ENCODE peak calls at places on chromosome 17, in nine cellular contexts. I is lower lobe of right lung; H is endodermal cell; W is pancreas; B is ascending aorta; F is tibial nerve; D is AG04450; A is GM23248; G is CD4-positive, alpha-beta T cell. X is an unnamed sample. For H3K9me3, the result is how much of the 10 kb centered on the place peaks cover.

GRCh38 chr17:58531661-58532554 is 17.5 kb upstream of the MTMR4 start:
- DNase-seq in I (peak), A (peak), D (no peak), W (peak), B (no peak), F (no peak), H (peak), G (peak), X (peak)

GRCh38 chr17:57956311-57957119 is 1.3 kb upstream of the CUEDC1 start:
- DNase-seq in A (no peak), W (peak), F (no peak), I (no peak), H (peak), D (no peak), B (no peak), G (peak), X (peak)

GRCh38 chr17:79022507-79022991 is 1.4 kb upstream of the C1QTNF1 start:
- DNase-seq in I (peak), D (no peak), W (no peak), B (no peak), A (no peak), H (peak), F (peak), G (no peak), X (no peak)

GRCh38 chr17:290626-291025 is 62.0 kb downstream of the RPH3AL start:
- DNase-seq in G (no peak), W (peak), I (peak), A (no peak), B (no peak), H (no peak), D (no peak), F (peak), X (no peak)

GRCh38 chr17:58399974-58400373 is 17.4 kb downstream of the RNF43 start:
- DNase-seq in D (no peak), F (no peak), A (no peak), W (no peak), H (no peak), G (no peak), I (no peak), B (no peak), X (no peak)

GRCh38 chr17:76414334-76415295 is 30.2 kb downstream of the SPHK1 start:
- DNase-seq in W (peak), I (no peak), D (no peak), F (peak), G (no peak), A (peak), B (no peak), H (no peak), X (no peak)

GRCh38 chr17:74354123-74354522 is 7.5 kb downstream of the BTBD17 start:
- DNase-seq in F (no peak), B (no peak), W (no peak), A (peak), H (peak), G (peak), I (no peak), D (no peak), X (peak)

GRCh38 chr17:1718362-1719165 is 5.9 kb upstream of the WDR81 start:
- DNase-seq in H (peak), G (no peak), B (no peak), W (peak), F (no peak), I (no peak), D (no peak), A (no peak), X (no peak)

DNA sequence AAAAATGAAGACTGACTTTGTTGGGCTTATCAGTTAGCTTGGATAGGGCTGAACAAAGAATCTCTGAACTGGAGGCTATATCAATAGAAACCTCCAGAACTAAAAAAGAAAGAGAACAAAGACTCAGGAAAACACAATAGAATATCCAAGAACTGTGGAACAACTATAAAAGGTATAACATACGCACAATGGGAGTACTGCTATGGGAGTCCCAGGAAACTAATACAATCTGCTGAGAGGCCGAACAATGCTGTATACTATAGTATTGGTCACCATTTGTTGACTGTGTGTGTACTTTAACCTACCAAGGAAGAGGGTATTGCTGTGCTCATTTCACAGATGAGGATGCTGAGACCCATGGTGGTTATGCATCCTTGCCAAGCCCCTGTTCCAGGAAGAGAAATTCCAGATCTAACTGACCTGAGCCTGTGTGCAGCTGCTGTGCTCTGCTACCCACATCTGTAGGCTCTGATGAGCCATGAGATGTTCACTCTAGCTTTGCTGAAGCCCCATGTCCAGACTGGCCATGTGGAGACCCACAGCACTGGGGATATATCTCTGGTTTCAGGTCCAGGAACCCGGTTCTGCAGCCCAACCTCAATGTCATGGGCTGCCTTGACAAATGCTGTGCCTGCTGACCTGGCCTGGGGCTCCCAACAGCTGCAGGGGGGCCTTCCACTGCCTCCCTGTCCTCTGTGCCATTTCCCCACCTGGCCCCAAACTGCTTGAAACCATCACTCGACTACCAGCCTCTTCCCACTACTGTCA is 254.3 kb upstream of the TNRC6C start:
- DNase-seq in A (no peak), F (no peak), I (no peak), B (no peak), W (no peak), G (no peak), D (no peak), H (peak), X (no peak)
- H3K9me3 ChIP-seq in A (under half), F (under half), I (under half), B (under half), W (under half), G (under half), D (under half), H (under half), X (under half)

DNA sequence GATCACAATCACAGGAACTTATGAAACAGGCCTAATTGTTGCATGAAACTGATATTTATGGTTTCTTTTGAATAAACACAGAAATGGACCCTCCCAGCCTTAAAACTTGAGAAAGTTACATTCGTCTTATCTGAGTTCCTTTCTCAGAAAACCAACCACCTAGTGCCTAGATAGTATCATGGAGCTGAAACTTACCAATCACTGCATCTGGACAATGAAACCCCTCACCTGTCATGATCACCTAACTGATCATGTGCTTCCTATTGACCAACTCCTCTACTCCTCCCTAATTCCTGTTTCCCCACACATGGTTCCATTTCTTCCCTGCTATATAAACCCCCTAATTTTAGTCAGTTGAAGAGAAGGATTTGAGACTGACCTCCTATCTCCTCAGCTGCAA is 216.1 kb downstream of the SLC39A11 start:
- DNase-seq in G (no peak), B (no peak), I (no peak), H (no peak), A (no peak), F (no peak), W (no peak), D (no peak), X (no peak)
- H3K9me3 ChIP-seq in G (under half), B (under half), I (under half), H (under half), A (under half), F (half or more), W (under half), D (under half), X (under half)

DNA sequence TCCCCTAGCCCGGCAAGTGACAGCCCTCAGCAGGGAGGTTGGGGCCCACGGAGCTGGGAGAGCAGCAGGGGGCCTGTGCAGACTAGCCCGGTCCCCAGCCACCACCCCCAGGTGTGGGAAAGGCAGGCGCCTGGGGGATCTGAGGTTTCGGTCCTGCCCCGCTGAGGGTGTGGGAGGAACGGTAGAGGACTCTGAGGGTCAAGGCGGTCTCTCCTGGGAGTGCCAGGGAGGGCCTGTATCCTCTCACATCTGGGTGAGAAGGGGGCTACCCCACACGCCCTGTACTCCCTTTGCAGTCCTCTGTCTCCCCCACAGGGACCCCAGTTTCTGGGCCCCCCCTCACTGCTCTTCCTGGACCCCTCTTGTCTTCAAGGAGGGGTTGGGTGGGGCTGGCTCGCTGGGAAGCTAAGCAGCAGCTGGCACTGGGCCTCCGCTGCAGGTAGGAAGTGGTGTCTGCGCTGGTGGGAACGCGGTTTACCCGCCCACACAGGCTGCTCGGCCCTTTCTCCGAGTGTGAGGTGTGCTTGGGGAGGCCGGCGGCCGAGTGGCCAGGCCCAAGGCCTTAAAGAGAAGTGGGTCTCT is 15.4 kb downstream of the CD7 start:
- DNase-seq in W (no peak), D (no peak), I (no peak), H (no peak), F (no peak), B (no peak), A (no peak), G (peak), X (no peak)
- H3K9me3 ChIP-seq in W (under half), D (under half), I (under half), H (under half), F (under half), B (under half), A (under half), G (under half), X (under half)

GRCh38 chr17:83176956-83177583 is 97.7 kb downstream of the METRNL start:
- DNase-seq in A (no peak), D (no peak), W (peak), G (no peak), I (no peak), B (no peak), H (no peak), F (peak), X (no peak)
- H3K9me3 ChIP-seq in A (under half), D (under half), W (under half), G (under half), I (under half), B (under half), H (under half), F (under half), X (under half)

GRCh38 chr17:59775786-59776350 is 68.4 kb downstream of the VMP1 start:
- DNase-seq in H (no peak), G (no peak), B (no peak), W (no peak), I (no peak), F (no peak), A (no peak), D (no peak), X (no peak)
- H3K9me3 ChIP-seq in H (under half), G (under half), B (under half), W (under half), I (under half), F (under half), A (under half), D (under half), X (under half)

GRCh38 chr17:28460901-28461300 is 12.5 kb upstream of the SLC13A2 start:
- DNase-seq in I (no peak), G (no peak), F (no peak), B (no peak), D (no peak), W (no peak), H (no peak), A (no peak), X (no peak)
- H3K9me3 ChIP-seq in I (under half), G (under half), F (under half), B (under half), D (under half), W (under half), H (under half), A (under half), X (under half)

DNA sequence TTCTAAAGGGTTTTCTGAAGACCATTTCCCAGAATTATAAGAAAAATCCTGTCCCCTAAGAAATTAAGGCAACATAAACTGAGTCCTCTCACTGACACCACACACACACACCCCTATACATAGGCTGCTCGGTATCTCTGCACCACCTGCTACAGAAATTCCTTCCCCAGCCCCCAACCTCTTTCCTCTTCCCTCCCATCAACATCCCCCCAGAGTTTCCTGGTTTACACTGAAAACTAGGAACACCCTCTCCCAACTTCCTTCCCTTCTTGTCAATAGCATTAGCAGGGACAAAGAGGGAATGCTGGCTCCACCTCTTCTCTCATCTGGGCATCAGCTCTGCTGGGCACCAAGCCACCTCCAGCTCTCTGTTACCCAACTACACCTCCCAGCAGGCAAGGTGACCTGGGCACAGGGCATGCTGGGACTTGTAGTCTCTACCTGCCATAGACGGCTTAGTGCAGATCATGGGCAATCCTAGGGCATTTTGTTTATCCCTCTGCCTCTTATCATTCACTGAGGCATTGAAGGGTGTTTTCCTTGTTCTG is 15.7 kb downstream of the CAVIN1 start:
- DNase-seq in H (peak), B (peak), F (peak), D (no peak), W (peak), G (peak), I (peak), A (peak), X (peak)
- H3K9me3 ChIP-seq in H (under half), B (under half), F (under half), D (under half), W (under half), G (under half), I (under half), A (under half), X (under half)

GRCh38 chr17:43349142-43349541 is 49.7 kb upstream of the ARL4D start:
- DNase-seq in A (no peak), H (peak), D (no peak), G (no peak), W (no peak), I (no peak), B (no peak), F (no peak), X (no peak)
- H3K9me3 ChIP-seq in A (under half), H (half or more), D (under half), G (under half), W (under half), I (under half), B (under half), F (under half), X (under half)

DNA sequence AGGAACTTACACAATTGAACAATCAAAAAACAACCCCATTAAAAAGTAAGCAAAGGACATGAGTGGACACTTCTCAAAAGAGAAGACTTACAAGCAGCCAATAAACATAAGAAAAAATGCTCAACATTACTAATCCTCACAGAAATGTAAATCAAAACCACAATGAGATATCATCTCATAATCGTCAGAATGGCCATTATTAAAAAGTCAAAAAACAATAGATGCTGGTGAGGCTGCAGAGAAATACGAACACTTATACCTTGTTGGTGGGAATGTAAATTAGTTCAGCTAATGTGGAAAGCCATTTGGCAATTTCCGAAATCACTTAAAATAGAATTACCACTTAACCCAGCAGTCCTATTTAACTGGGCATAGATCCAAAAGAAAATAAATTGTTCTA is 301.9 kb upstream of the KCNJ16 start:
- DNase-seq in B (no peak), G (no peak), F (no peak), D (no peak), H (no peak), W (no peak), A (no peak), I (no peak), X (no peak)
- H3K9me3 ChIP-seq in B (under half), G (under half), F (under half), D (under half), H (under half), W (under half), A (under half), I (under half), X (under half)